ENCODE peak calls at places on chromosomes 5 and 9, in six cellular contexts. D is spleen, W is adrenal gland, V is lower leg skin, K is K562, Y is thyroid gland. U is an unnamed sample.

GRCh38 chr5:37554938-37555337 is 175.8 kb downstream of the WDR70 start:
- DNase-seq in D (no peak), W (no peak), V (no peak), K (peak), Y (no peak), U (no peak)

GRCh38 chr9:35756743-35757526 is 2.9 kb upstream of the MSMP start:
- DNase-seq in D (peak), W (peak), V (peak), K (peak), Y (peak), U (no peak)

GRCh38 chr5:147396070-147396469 is 113.8 kb downstream of the DPYSL3 start:
- DNase-seq in D (peak), W (no peak), V (no peak), K (peak), Y (peak), U (no peak)

GRCh38 chr5:1782385-1783213 is 17.0 kb downstream of the MRPL36 start:
- DNase-seq in D (peak), W (no peak), V (no peak), K (no peak), Y (no peak), U (no peak)

GRCh38 chr5:170393235-170393634 is 4.1 kb upstream of the KCNMB1 start:
- DNase-seq in D (no peak), W (no peak), V (no peak), K (no peak), Y (no peak), U (no peak)

GRCh38 chr5:673837-674629 is 19.1 kb downstream of the TPPP start:
- DNase-seq in D (peak), W (peak), V (no peak), K (no peak), Y (peak), U (no peak)

GRCh38 chr5:61304611-61305369 is 27.3 kb upstream of the ZSWIM6 start:
- DNase-seq in D (no peak), W (no peak), V (no peak), K (no peak), Y (no peak), U (no peak)

GRCh38 chr5:168939887-168940534 is 360.8 kb upstream of the PANK3 start:
- DNase-seq in D (no peak), W (no peak), V (no peak), K (no peak), Y (no peak), U (no peak)

GRCh38 chr5:14534773-14535172 is 46.8 kb upstream of the OTULINL start:
- DNase-seq in D (no peak), W (no peak), V (no peak), K (no peak), Y (peak), U (no peak)

GRCh38 chr9:95495988-95496387 is 20.8 kb downstream of the PTCH1 start:
- DNase-seq in D (no peak), W (no peak), V (no peak), K (no peak), Y (no peak), U (no peak)

GRCh38 chr9:23577611-23578010 is 248.4 kb downstream of the ELAVL2 start:
- DNase-seq in D (no peak), W (no peak), V (no peak), K (no peak), Y (no peak), U (no peak)

GRCh38 chr5:157566902-157567489 is 8.6 kb downstream of the ADAM19 start:
- DNase-seq in D (no peak), W (no peak), V (no peak), K (no peak), Y (no peak), U (no peak)

GRCh38 chr5:111548992-111549649 is 36.8 kb upstream of the STARD4 start:
- DNase-seq in D (no peak), W (no peak), V (no peak), K (peak), Y (no peak), U (no peak)

GRCh38 chr9:88537743-88538055 is 2.7 kb downstream of the NXNL2 start:
- DNase-seq in D (peak), W (peak), V (peak), K (no peak), Y (peak), U (no peak)

GRCh38 chr5:172744106-172745104 is 26.6 kb downstream of the DUSP1 start:
- DNase-seq in D (no peak), W (no peak), V (peak), K (no peak), Y (peak), U (no peak)

GRCh38 chr9:116284518-116284917 is 130.9 kb downstream of the PAPPA start:
- DNase-seq in D (no peak), W (no peak), V (no peak), K (no peak), Y (no peak), U (no peak)

GRCh38 chr5:318341-318897 is 3.1 kb upstream of the AHRR start:
- DNase-seq in D (no peak), W (no peak), V (peak), K (no peak), Y (peak), U (no peak)

GRCh38 chr5:160774006-160774405 is 78.0 kb downstream of the ATP10B start:
- DNase-seq in D (no peak), W (no peak), V (no peak), K (no peak), Y (no peak), U (no peak)

GRCh38 chr5:132293992-132294727 is at the start of gene SLC22A4:
- DNase-seq in D (peak), W (peak), V (peak), K (peak), Y (peak), U (peak)

GRCh38 chr5:32258406-32258805 is 54.3 kb downstream of the MTMR12 start:
- DNase-seq in D (no peak), W (no peak), V (no peak), K (no peak), Y (peak), U (no peak)

GRCh38 chr9:115164511-115164974 is 46.6 kb upstream of the TNC start:
- DNase-seq in D (no peak), W (peak), V (peak), K (no peak), Y (peak), U (no peak)

DNA sequence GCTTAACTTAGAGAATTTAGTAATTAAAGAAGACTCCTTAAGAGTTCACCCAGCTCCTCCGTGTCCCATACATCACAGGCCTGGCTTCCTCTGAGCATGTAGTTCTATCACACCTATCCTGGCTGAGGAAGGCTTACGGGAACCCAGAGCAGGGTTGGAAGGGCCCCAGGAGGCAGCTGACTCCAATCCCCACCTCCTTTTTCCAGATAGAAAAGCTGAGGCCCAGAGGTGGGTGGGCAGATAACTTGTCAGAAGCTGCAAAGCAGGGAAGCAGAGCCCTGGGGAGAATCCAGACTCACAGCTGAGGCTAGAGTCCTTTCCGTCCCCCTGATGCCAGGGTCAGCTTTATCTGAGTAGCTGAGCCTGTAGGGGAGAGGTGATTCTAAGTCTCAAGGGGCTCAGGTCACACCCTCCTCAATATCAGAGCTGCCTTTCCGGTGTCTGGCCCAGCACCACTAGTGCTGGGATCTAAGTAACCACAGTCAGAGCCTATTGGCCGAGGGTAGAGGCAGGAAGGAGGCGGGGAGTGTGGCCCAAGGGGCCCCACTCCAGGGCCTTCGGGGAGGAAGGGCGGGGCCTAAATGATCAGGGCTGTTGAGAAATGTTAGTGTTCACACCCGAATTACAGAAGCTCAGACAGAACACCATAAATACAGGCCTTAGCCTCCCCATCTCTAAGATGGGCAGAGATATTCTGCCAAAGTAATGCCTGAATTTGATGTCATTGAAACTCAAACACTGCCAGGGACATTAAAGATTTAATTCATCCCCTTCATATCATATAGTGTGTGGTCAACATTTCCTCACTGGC is 9.9 kb downstream of the CCDC69 start:
- DNase-seq in D (peak), W (peak), V (peak), K (peak), Y (peak), U (peak)
- TF ChIP-seq POLR2A in D (no peak), W (no peak), V (no peak), K (peak), Y (peak), U (peak)

GRCh38 chr9:124676159-124676551 is 95.0 kb downstream of the NR6A1 start:
- DNase-seq in D (no peak), W (no peak), V (no peak), K (no peak), Y (peak), U (no peak)
- TF ChIP-seq CTCF in D (no peak), W (no peak), V (no peak), K (no peak), Y (no peak), U (no peak)

GRCh38 chr9:137294091-137294683 is 7.9 kb downstream of the NRARP start:
- DNase-seq in D (no peak), W (no peak), V (no peak), K (peak), Y (no peak), U (no peak)
- TF ChIP-seq POLR2A in D (no peak), W (no peak), V (no peak), K (no peak), Y (no peak), U (no peak)

GRCh38 chr9:5643005-5643624 is 14.2 kb downstream of the RIC1 start:
- DNase-seq in D (no peak), W (no peak), V (no peak), K (no peak), Y (no peak), U (no peak)
- TF ChIP-seq CTCF in D (no peak), W (no peak), V (no peak), K (no peak), Y (no peak), U (no peak)

DNA sequence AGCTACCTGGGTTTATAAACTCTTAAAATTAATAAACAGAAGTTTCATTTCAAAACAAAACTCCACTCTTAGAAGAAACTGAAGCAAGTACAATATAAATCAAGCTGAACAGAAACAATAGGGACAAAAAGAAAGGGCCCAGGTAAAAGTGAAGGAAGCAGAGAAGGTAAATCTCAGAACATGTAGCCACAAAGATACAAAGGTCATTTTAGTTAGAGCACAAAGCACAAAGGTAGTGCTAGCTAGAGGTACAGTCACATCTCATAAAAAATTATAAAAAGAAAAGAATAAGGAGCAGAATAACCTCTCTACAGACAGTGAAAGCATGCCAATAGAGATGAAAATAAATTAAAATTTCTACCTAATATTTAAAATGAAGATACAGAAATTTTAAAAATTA is 90.4 kb upstream of the C5orf63 start:
- DNase-seq in D (no peak), W (no peak), V (no peak), K (no peak), Y (no peak), U (no peak)
- TF ChIP-seq POLR2A in D (no peak), W (no peak), V (no peak), K (no peak), Y (no peak), U (no peak)

DNA sequence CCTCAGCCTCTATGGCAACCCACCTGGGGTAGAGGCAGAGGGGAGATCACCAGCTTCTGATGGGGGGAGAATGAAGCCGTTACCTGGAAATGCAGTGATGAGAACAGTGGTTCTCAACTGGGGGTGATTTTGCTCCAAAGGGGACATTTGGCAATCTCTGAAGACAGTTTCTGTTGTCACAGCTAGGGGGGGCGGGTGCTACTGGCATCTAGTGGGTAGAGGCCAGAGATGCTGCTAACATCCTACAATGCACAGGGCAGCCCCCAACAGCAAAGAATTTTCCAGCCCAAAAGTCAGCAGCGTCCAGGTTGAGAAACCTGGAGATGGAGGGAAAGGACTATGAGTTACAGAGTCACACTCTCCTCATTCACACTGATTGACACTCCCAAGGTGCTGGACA is 84.5 kb downstream of the FGF1 start:
- DNase-seq in D (no peak), W (no peak), V (no peak), K (peak), Y (peak), U (no peak)
- TF ChIP-seq CTCF in D (no peak), W (no peak), V (no peak), K (peak), Y (no peak), U (no peak)

GRCh38 chr9:125747765-125748510 is 765 bp downstream of the PBX3 start:
- DNase-seq in D (peak), W (peak), V (peak), K (peak), Y (peak), U (no peak)
- TF ChIP-seq POLR2A in D (no peak), W (no peak), V (no peak), K (no peak), Y (peak), U (no peak)

U was measured in esophagus squamous epithelium.